ENCODE peak calls at places on chromosomes 16 and 17, in eight cellular contexts. One of them, this sample, is unnamed.

GRCh38 chr16:69613283-69614154 is 47.8 kb downstream of the NFAT5 start:
- DNase-seq in AML-193: peak; percentile 11
- DNase-seq in Ammon's horn: no peak
- DNase-seq in iPS-NIHi11: no peak
- DNase-seq in GM23248: peak; percentile 70
- DNase-seq in cardiac muscle cell: no peak
- DNase-seq in Calu3: peak; percentile 51
- DNase-seq in RPMI7951: no peak
- DNase-seq in this sample: no peak

GRCh38 chr17:65055708-65056638 is 567 bp downstream of the GNA13 start:
- DNase-seq in RPMI7951: peak; percentile 49
- DNase-seq in cardiac muscle cell: peak; percentile 58
- DNase-seq in iPS-NIHi11: peak; percentile 50
- DNase-seq in Calu3: peak; percentile 27
- DNase-seq in Ammon's horn: peak; percentile 86
- DNase-seq in GM23248: peak; percentile 74
- DNase-seq in AML-193: peak; percentile 31
- DNase-seq in this sample: peak; percentile 25

GRCh38 chr17:44968225-44969143 is at the start of gene C1QL1:
- DNase-seq in AML-193: peak; percentile 81
- DNase-seq in GM23248: peak; percentile 96
- DNase-seq in iPS-NIHi11: peak; percentile 100
- DNase-seq in RPMI7951: peak; percentile 87
- DNase-seq in Calu3: peak; percentile 98
- DNase-seq in cardiac muscle cell: peak; percentile 96
- DNase-seq in Ammon's horn: peak; percentile 88
- DNase-seq in this sample: peak; percentile 49

GRCh38 chr17:76497979-76498885 is 3.0 kb downstream of the RHBDF2 start:
- DNase-seq in AML-193: no peak
- DNase-seq in iPS-NIHi11: peak; percentile 66
- DNase-seq in cardiac muscle cell: peak; percentile 64
- DNase-seq in Ammon's horn: peak; percentile 64
- DNase-seq in GM23248: peak; percentile 91
- DNase-seq in RPMI7951: peak; percentile 95
- DNase-seq in Calu3: no peak
- DNase-seq in this sample: peak; percentile 38

GRCh38 chr16:88649924-88650748 is 717 bp downstream of the CYBA start:
- DNase-seq in Ammon's horn: no peak
- DNase-seq in cardiac muscle cell: peak; percentile 40
- DNase-seq in iPS-NIHi11: peak; percentile 68
- DNase-seq in GM23248: peak; percentile 67
- DNase-seq in Calu3: no peak
- DNase-seq in AML-193: peak; percentile 46
- DNase-seq in RPMI7951: no peak
- DNase-seq in this sample: no peak

GRCh38 chr16:23107878-23108277 is 41.4 kb downstream of the USP31 start:
- DNase-seq in Calu3: no peak
- DNase-seq in cardiac muscle cell: no peak
- DNase-seq in iPS-NIHi11: no peak
- DNase-seq in AML-193: no peak
- DNase-seq in GM23248: no peak
- DNase-seq in Ammon's horn: no peak
- DNase-seq in RPMI7951: no peak
- DNase-seq in this sample: no peak

GRCh38 chr16:11234884-11235702 is 20.9 kb downstream of the SOCS1 start:
- DNase-seq in AML-193: peak; percentile 61
- DNase-seq in GM23248: no peak
- DNase-seq in iPS-NIHi11: no peak
- DNase-seq in Calu3: no peak
- DNase-seq in RPMI7951: peak; percentile 54
- DNase-seq in cardiac muscle cell: no peak
- DNase-seq in Ammon's horn: no peak
- DNase-seq in this sample: no peak

GRCh38 chr16:8583199-8583598 is 7.1 kb downstream of the TMEM114 start:
- DNase-seq in GM23248: peak; percentile 53
- DNase-seq in Calu3: no peak
- DNase-seq in RPMI7951: peak; percentile 39
- DNase-seq in cardiac muscle cell: no peak
- DNase-seq in AML-193: no peak
- DNase-seq in Ammon's horn: no peak
- DNase-seq in iPS-NIHi11: no peak
- DNase-seq in this sample: no peak

GRCh38 chr16:68331879-68332410 is 21.1 kb downstream of the PRMT7 start:
- DNase-seq in Ammon's horn: no peak
- DNase-seq in RPMI7951: no peak
- DNase-seq in GM23248: peak; percentile 68
- DNase-seq in cardiac muscle cell: no peak
- DNase-seq in AML-193: no peak
- DNase-seq in iPS-NIHi11: no peak
- DNase-seq in Calu3: no peak
- DNase-seq in this sample: no peak

GRCh38 chr17:17028059-17028877 is 14.0 kb upstream of the MPRIP start:
- DNase-seq in RPMI7951: peak; percentile 92
- DNase-seq in Calu3: peak; percentile 97
- DNase-seq in AML-193: no peak
- DNase-seq in Ammon's horn: no peak
- DNase-seq in cardiac muscle cell: no peak
- DNase-seq in GM23248: peak; percentile 94
- DNase-seq in iPS-NIHi11: peak; percentile 82
- DNase-seq in this sample: no peak

GRCh38 chr17:37699285-37699973 is 45.4 kb downstream of the HNF1B start:
- DNase-seq in AML-193: no peak
- DNase-seq in iPS-NIHi11: no peak
- DNase-seq in Ammon's horn: no peak
- DNase-seq in RPMI7951: no peak
- DNase-seq in Calu3: no peak
- DNase-seq in cardiac muscle cell: no peak
- DNase-seq in GM23248: peak; percentile 22
- DNase-seq in this sample: no peak

GRCh38 chr17:33142703-33143299 is 150.3 kb downstream of the ASIC2 start:
- DNase-seq in iPS-NIHi11: peak; percentile 83
- DNase-seq in AML-193: peak; percentile 4
- DNase-seq in cardiac muscle cell: peak; percentile 83
- DNase-seq in RPMI7951: peak; percentile 19
- DNase-seq in Calu3: peak; percentile 4
- DNase-seq in GM23248: peak; percentile 33
- DNase-seq in Ammon's horn: no peak
- DNase-seq in this sample: no peak